ENCODE peak calls at places on chromosomes 7 and 10, in ten cellular contexts. Y is heart left ventricle, H is Peyer's patch, J is vagina, M is A549, S is adrenal gland, F is transverse colon, O is IMR-90, Q is HepG2, N is spleen. U is an unnamed sample.

GRCh38 chr7:40884226-40884625 is 749.4 kb downstream of the SUGCT start:
- DNase-seq in Y (no peak), H (no peak), J (peak), M (no peak), S (no peak), F (no peak), O (no peak), Q (no peak), N (no peak), U (no peak)

GRCh38 chr10:24305551-24306506 is 96.9 kb downstream of the KIAA1217 start:
- DNase-seq in Y (no peak), H (no peak), J (no peak), M (no peak), S (no peak), F (no peak), O (peak), Q (no peak), N (no peak), U (no peak)

GRCh38 chr10:130727766-130728490 is 583.6 kb downstream of the TCERG1L start:
- DNase-seq in Y (no peak), H (no peak), J (no peak), M (no peak), S (no peak), F (no peak), O (no peak), Q (no peak), N (peak), U (no peak)

GRCh38 chr10:95604630-95605029 is 43.5 kb upstream of the SORBS1 start:
- DNase-seq in Y (no peak), H (no peak), J (no peak), M (no peak), S (no peak), F (no peak), O (no peak), Q (peak), N (no peak), U (no peak)

GRCh38 chr7:94324380-94325120 is 70.1 kb upstream of the COL1A2 start:
- DNase-seq in Y (no peak), H (no peak), J (no peak), M (no peak), S (no peak), F (no peak), O (peak), Q (no peak), N (no peak), U (no peak)

GRCh38 chr7:22564511-22565045 is 64.6 kb upstream of the STEAP1B start:
- DNase-seq in Y (peak), H (no peak), J (peak), M (no peak), S (no peak), F (no peak), O (peak), Q (no peak), N (no peak), U (no peak)

GRCh38 chr10:131700032-131700431 is 200.8 kb upstream of the PPP2R2D start:
- DNase-seq in Y (no peak), H (no peak), J (peak), M (no peak), S (no peak), F (no peak), O (no peak), Q (no peak), N (peak), U (no peak)

GRCh38 chr10:14910953-14911352 is 32.3 kb downstream of the SUV39H2 start:
- DNase-seq in Y (no peak), H (no peak), J (no peak), M (no peak), S (no peak), F (no peak), O (no peak), Q (no peak), N (no peak), U (no peak)

GRCh38 chr7:54904986-54905385 is 113.8 kb upstream of the EGFR start:
- DNase-seq in Y (no peak), H (no peak), J (no peak), M (no peak), S (no peak), F (no peak), O (no peak), Q (no peak), N (no peak), U (no peak)

GRCh38 chr10:130358981-130359650 is 222.9 kb downstream of the GLRX3 start:
- DNase-seq in Y (no peak), H (no peak), J (no peak), M (no peak), S (no peak), F (no peak), O (no peak), Q (no peak), N (no peak), U (no peak)

GRCh38 chr7:81331061-81332018 is 412.5 kb upstream of the SEMA3C start:
- DNase-seq in Y (no peak), H (no peak), J (no peak), M (no peak), S (no peak), F (no peak), O (peak), Q (no peak), N (no peak), U (no peak)
- TF ChIP-seq POLR2A in Y (no peak), H (no peak), J (no peak), M (no peak), S (no peak), F (no peak), O (no peak), Q (no peak), N (no peak), U (no peak)

DNA sequence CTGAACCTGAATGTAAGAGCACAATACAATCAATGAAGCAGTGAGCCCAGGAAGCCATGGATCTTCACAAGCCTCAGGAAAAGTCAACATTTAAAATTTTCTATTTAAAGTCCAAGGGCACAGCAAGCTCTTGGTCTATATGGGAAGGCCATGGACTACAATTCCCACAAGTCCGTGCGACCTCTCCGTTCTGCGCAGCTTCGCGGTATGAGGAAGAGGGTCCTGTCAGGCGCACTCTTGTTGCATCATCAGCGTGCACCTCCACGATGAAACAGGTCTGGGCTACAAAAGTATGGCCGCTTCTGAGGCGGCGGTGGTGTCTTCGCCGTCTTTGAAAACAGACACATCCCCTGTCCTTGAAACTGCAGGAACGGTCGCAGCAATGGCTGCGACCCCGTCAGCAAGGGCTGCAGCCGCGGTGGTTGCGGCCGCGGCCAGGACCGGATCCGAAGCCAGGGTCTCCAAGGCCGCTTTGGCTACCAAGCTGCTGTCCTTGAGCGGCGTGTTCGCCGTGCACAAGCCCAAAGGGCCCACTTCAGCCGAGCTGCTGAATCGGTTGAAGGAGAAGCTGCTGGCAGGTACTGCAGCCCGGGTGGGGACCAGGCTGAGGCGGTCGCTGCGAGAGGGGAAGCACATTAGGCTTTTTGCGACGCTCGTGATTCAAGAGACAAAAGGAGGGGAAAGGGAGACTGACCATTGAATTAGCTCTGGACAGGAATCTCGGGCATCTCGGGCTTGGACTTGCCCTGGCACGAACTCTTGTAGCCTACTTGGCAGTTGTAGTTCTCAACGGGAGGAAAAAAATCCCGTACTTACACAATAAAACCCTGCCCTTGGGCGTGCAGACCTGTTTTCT is at the start of gene TRUB1:
- DNase-seq in Y (peak), H (peak), J (peak), M (peak), S (peak), F (peak), O (peak), Q (peak), N (peak), U (peak)
- TF ChIP-seq POLR2A in Y (peak), H (peak), J (no peak), M (peak), S (peak), F (peak), O (peak), Q (peak), N (no peak), U (peak)

GRCh38 chr10:69407621-69408301 is 9.0 kb downstream of the TACR2 start:
- DNase-seq in Y (peak), H (peak), J (no peak), M (peak), S (peak), F (no peak), O (no peak), Q (no peak), N (peak), U (peak)

GRCh38 chr10:69409968-69410367 is 6.8 kb downstream of the TACR2 start:
- DNase-seq in Y (no peak), H (peak), J (no peak), M (no peak), S (peak), F (peak), O (no peak), Q (no peak), N (peak), U (peak)

GRCh38 chr10:69406816-69407580 is 9.7 kb downstream of the TACR2 start:
- DNase-seq in Y (peak), H (no peak), J (no peak), M (no peak), S (no peak), F (no peak), O (no peak), Q (no peak), N (peak), U (peak)

GRCh38 chr10:69409176-69409495 is 7.6 kb downstream of the TACR2 start:
- DNase-seq in Y (no peak), H (no peak), J (no peak), M (no peak), S (no peak), F (no peak), O (no peak), Q (no peak), N (no peak), U (no peak)

DNA sequence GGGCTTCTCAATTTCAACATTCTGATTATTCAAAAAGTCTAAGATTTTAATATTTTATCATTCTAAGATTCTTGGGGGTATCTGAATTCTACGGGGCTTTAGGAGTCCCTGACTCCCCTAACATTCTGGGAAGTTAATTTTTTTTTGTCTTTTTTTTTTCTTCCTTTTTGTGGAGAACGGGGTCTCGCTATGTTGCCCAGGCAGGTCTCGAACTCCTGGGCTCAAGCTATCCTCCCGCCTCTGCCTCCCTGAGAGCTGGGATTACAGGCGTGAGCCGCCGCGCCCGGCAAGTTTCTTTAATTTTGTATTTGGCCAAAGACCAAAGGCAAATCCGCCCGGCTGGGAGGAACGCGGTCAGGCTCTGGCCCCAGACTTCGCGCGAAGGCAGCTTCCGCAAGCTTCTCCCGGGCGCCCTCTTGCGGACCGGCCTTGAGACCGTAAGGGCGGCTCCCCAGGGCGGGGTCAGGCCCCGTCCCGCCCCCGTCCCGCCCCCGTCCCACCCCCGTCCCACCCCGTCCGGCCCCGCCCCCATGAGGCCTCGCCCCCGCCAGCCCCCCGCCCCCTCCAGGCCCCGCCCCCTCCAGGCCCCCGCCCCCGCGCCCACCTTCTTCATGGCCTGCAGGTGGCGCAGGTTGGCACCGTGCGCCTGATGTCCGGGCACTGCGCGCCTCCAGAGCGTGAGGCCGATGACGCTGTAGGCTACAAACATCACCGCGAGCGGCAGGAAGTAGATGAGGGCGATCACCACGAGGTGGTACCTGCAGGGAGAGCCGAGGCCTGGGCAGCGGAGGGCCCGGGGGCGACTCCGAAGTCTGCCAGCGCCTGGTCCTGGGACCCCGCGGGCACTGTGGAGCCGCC is 8.2 kb downstream of the TACR2 start:
- DNase-seq in Y (peak), H (peak), J (no peak), M (peak), S (peak), F (peak), O (peak), Q (peak), N (peak), U (peak)
- TF ChIP-seq POLR2A in Y (peak), H (peak), J (no peak), M (peak), S (peak), F (peak), O (no peak), Q (no peak), N (no peak), U (peak)

GRCh38 chr7:158827411-158828342 is 1.6 kb downstream of the ESYT2 start:
- DNase-seq in Y (no peak), H (no peak), J (no peak), M (peak), S (no peak), F (no peak), O (peak), Q (no peak), N (no peak), U (peak)
- TF ChIP-seq POLR2A in Y (no peak), H (no peak), J (no peak), M (no peak), S (peak), F (peak), O (peak), Q (no peak), N (no peak), U (peak)

DNA sequence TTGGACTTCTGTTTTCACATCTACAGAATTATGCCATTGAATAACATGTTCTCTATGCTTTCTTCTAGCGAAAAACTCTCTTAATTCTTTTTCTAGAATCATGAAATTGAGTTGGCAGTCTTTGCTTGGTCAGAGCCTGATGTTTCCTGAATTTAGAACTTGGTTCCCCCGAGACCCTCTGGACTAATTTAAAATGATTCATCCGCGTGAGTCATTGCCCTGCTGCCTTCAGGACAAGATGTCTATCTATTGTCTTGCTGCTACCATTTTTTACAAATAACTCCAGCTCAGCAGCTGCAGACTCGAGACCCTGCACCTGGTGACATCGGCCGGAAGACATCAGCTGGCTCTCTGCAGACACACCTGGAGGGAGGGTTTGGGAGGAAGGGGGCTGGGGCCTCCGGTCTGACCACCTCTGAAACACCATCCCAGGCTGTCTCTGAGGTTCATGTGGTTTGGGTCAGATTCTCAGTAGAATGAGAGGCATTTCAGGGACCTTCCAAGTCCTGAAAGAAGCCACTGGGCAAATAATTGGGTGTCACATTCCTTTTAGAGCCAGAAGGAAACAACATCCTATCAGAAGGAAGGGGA is 20.9 kb upstream of the KLF6 start:
- DNase-seq in Y (no peak), H (peak), J (peak), M (peak), S (no peak), F (peak), O (peak), Q (no peak), N (peak), U (peak)
- TF ChIP-seq POLR2A in Y (no peak), H (no peak), J (no peak), M (no peak), S (no peak), F (no peak), O (no peak), Q (no peak), N (no peak), U (no peak)

GRCh38 chr10:102452672-102453340 is 1.5 kb upstream of the C10orf95 start:
- DNase-seq in Y (no peak), H (peak), J (no peak), M (peak), S (peak), F (peak), O (peak), Q (no peak), N (no peak), U (peak)

GRCh38 chr10:102450124-102450373 is 1.3 kb downstream of the C10orf95 start:
- DNase-seq in Y (no peak), H (no peak), J (no peak), M (no peak), S (no peak), F (no peak), O (no peak), Q (no peak), N (no peak), U (no peak)

GRCh38 chr10:102450374-102451104 is 804 bp downstream of the C10orf95 start:
- DNase-seq in Y (peak), H (peak), J (no peak), M (peak), S (peak), F (peak), O (peak), Q (peak), N (peak), U (peak)

GRCh38 chr10:102451105-102451969 is at the start of gene C10orf95:
- DNase-seq in Y (no peak), H (peak), J (no peak), M (no peak), S (no peak), F (peak), O (no peak), Q (no peak), N (peak), U (no peak)

GRCh38 chr10:102449321-102450123 is 1.8 kb downstream of the C10orf95 start:
- DNase-seq in Y (peak), H (peak), J (no peak), M (peak), S (peak), F (peak), O (no peak), Q (peak), N (peak), U (peak)
- TF ChIP-seq POLR2A in Y (no peak), H (no peak), J (no peak), M (no peak), S (no peak), F (no peak), O (no peak), Q (no peak), N (no peak), U (no peak)

DNA sequence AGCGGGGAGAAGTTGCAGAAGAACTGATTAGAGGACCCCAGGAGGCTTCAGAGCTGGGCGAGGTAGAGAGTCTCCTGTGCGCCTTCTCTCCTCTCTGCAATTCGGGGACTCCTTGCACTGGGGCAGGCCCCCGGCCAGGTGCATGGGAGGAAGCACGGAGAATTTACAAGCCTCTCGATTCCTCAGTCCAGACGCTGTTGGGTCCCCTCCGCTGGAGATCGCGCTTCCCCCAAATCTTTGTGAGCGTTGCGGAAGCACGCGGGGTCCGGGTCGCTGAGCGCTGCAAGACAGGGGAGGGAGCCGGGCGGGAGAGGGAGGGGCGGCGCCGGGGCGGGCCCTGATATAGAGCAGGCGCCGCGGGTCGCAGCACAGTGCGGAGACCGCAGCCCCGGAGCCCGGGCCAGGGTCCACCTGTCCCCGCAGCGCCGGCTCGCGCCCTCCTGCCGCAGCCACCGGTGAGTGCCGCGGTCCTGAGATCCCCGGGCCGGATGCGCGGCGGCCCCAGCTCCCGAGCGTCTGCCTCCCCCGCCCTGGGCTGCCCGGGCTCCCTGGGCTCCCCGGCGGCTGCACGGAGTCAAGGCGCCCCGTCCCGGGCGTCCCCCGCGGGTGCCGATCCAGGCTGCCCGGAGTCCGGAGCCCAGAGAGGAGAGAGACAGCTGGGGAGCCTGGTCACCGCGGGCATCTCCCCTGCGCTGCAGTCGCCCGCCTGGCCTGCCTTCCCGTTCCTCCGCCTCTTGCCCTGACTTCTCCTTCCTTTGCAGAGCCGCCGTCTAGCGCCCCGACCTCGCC is at the start of gene PLAU:
- DNase-seq in Y (peak), H (peak), J (no peak), M (no peak), S (peak), F (peak), O (peak), Q (no peak), N (peak), U (no peak)
- TF ChIP-seq POLR2A in Y (peak), H (no peak), J (no peak), M (peak), S (peak), F (peak), O (peak), Q (no peak), N (no peak), U (no peak)

DNA sequence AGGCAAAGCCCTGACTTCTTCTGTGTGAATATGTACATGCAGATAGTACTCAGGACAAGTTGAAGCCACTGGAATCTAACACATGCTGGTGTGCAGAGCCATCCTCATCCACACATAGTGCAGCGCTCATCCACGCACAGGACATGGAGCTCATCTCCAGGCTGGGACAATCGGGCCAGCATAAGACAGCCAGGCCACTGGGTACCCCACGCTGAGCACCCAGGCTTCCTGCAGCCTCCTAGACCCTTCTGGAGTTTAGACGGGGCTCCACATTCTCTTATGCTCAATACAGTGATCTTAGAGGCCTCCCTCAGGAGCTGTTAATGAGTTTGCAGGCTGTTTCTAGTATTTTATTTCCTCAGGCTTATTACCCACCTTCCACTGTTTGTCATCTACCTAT is 238.9 kb downstream of the TNS3 start:
- DNase-seq in Y (no peak), H (no peak), J (no peak), M (no peak), S (no peak), F (peak), O (no peak), Q (no peak), N (peak), U (no peak)
- TF ChIP-seq POLR2A in Y (no peak), H (no peak), J (no peak), M (no peak), S (no peak), F (no peak), O (no peak), Q (no peak), N (no peak), U (no peak)

GRCh38 chr10:26860542-26861325 is at the start of gene ABI1:
- DNase-seq in Y (peak), H (peak), J (peak), M (peak), S (peak), F (peak), O (peak), Q (peak), N (peak), U (peak)
- TF ChIP-seq POLR2A in Y (peak), H (peak), J (peak), M (peak), S (peak), F (peak), O (peak), Q (peak), N (peak), U (peak)

U was measured in erythroblast.